ENCODE peak calls at places on chromosomes 7 and 10, in seven cellular contexts. One of them, this sample, is unnamed.

GRCh38 chr7:121126801-121127534 is 138.5 kb downstream of the CPED1 start:
- DNase-seq in cardiac fibroblast: peak
- DNase-seq in fibroblast of lung: peak
- DNase-seq in stimulated activated naive CD8-positive, alpha-beta T cell treated with anti-CD3 and anti-CD28 coated beads, Interleukin-15, Interleukin-2, amounts not matched to agents 100 U/mL and 50 U/mL, for 24 hours: no peak
- DNase-seq in NCI-H345: peak
- DNase-seq in NCI-H2081 treated with DMSO at 0.1 percent for 48 hours: peak
- DNase-seq in AG04450: no peak
- DNase-seq in this sample: no peak

GRCh38 chr7:150800576-150801241 is at the start of gene TMEM176A:
- DNase-seq in cardiac fibroblast: no peak
- DNase-seq in fibroblast of lung: no peak
- DNase-seq in stimulated activated naive CD8-positive, alpha-beta T cell treated with anti-CD3 and anti-CD28 coated beads, Interleukin-15, Interleukin-2, amounts not matched to agents 100 U/mL and 50 U/mL, for 24 hours: no peak
- DNase-seq in NCI-H345: no peak
- DNase-seq in NCI-H2081 treated with DMSO at 0.1 percent for 48 hours: no peak
- DNase-seq in AG04450: no peak
- DNase-seq in this sample: no peak

GRCh38 chr7:34191041-34191440 is 285.7 kb downstream of the BMPER start:
- DNase-seq in cardiac fibroblast: no peak
- DNase-seq in fibroblast of lung: no peak
- DNase-seq in stimulated activated naive CD8-positive, alpha-beta T cell treated with anti-CD3 and anti-CD28 coated beads, Interleukin-15, Interleukin-2, amounts not matched to agents 100 U/mL and 50 U/mL, for 24 hours: no peak
- DNase-seq in NCI-H345: no peak
- DNase-seq in NCI-H2081 treated with DMSO at 0.1 percent for 48 hours: no peak
- DNase-seq in AG04450: no peak
- DNase-seq in this sample: no peak

GRCh38 chr7:7861211-7861633 is 107.4 kb upstream of the GLCCI1 start:
- DNase-seq in cardiac fibroblast: peak
- DNase-seq in fibroblast of lung: peak
- DNase-seq in stimulated activated naive CD8-positive, alpha-beta T cell treated with anti-CD3 and anti-CD28 coated beads, Interleukin-15, Interleukin-2, amounts not matched to agents 100 U/mL and 50 U/mL, for 24 hours: no peak
- DNase-seq in NCI-H345: peak
- DNase-seq in NCI-H2081 treated with DMSO at 0.1 percent for 48 hours: peak
- DNase-seq in AG04450: peak
- DNase-seq in this sample: no peak

GRCh38 chr10:13788701-13789447 is 202.1 kb downstream of the PRPF18 start:
- DNase-seq in cardiac fibroblast: peak
- DNase-seq in fibroblast of lung: peak
- DNase-seq in stimulated activated naive CD8-positive, alpha-beta T cell treated with anti-CD3 and anti-CD28 coated beads, Interleukin-15, Interleukin-2, amounts not matched to agents 100 U/mL and 50 U/mL, for 24 hours: no peak
- DNase-seq in NCI-H345: no peak
- DNase-seq in NCI-H2081 treated with DMSO at 0.1 percent for 48 hours: no peak
- DNase-seq in AG04450: no peak
- DNase-seq in this sample: no peak

GRCh38 chr10:316390-316789 is 181.1 kb downstream of the ZMYND11 start:
- DNase-seq in cardiac fibroblast: no peak
- DNase-seq in fibroblast of lung: no peak
- DNase-seq in stimulated activated naive CD8-positive, alpha-beta T cell treated with anti-CD3 and anti-CD28 coated beads, Interleukin-15, Interleukin-2, amounts not matched to agents 100 U/mL and 50 U/mL, for 24 hours: no peak
- DNase-seq in NCI-H345: no peak
- DNase-seq in NCI-H2081 treated with DMSO at 0.1 percent for 48 hours: no peak
- DNase-seq in AG04450: no peak
- DNase-seq in this sample: no peak

GRCh38 chr10:76553700-76554470 is 1083.7 kb downstream of the KCNMA1 start:
- DNase-seq in cardiac fibroblast: no peak
- DNase-seq in fibroblast of lung: no peak
- DNase-seq in stimulated activated naive CD8-positive, alpha-beta T cell treated with anti-CD3 and anti-CD28 coated beads, Interleukin-15, Interleukin-2, amounts not matched to agents 100 U/mL and 50 U/mL, for 24 hours: no peak
- DNase-seq in NCI-H345: no peak
- DNase-seq in NCI-H2081 treated with DMSO at 0.1 percent for 48 hours: no peak
- DNase-seq in AG04450: no peak
- DNase-seq in this sample: no peak

GRCh38 chr10:50585921-50586739 is 37.6 kb downstream of the SGMS1 start:
- DNase-seq in cardiac fibroblast: peak
- DNase-seq in fibroblast of lung: peak
- DNase-seq in stimulated activated naive CD8-positive, alpha-beta T cell treated with anti-CD3 and anti-CD28 coated beads, Interleukin-15, Interleukin-2, amounts not matched to agents 100 U/mL and 50 U/mL, for 24 hours: no peak
- DNase-seq in NCI-H345: no peak
- DNase-seq in NCI-H2081 treated with DMSO at 0.1 percent for 48 hours: no peak
- DNase-seq in AG04450: no peak
- DNase-seq in this sample: no peak

GRCh38 chr10:113479346-113480080 is 73.3 kb upstream of the HABP2 start:
- DNase-seq in cardiac fibroblast: no peak
- DNase-seq in fibroblast of lung: no peak
- DNase-seq in stimulated activated naive CD8-positive, alpha-beta T cell treated with anti-CD3 and anti-CD28 coated beads, Interleukin-15, Interleukin-2, amounts not matched to agents 100 U/mL and 50 U/mL, for 24 hours: no peak
- DNase-seq in NCI-H345: no peak
- DNase-seq in NCI-H2081 treated with DMSO at 0.1 percent for 48 hours: no peak
- DNase-seq in AG04450: no peak
- DNase-seq in this sample: no peak

GRCh38 chr7:128827971-128828711 is 2.1 kb upstream of the FLNC start:
- DNase-seq in cardiac fibroblast: peak
- DNase-seq in fibroblast of lung: peak
- DNase-seq in stimulated activated naive CD8-positive, alpha-beta T cell treated with anti-CD3 and anti-CD28 coated beads, Interleukin-15, Interleukin-2, amounts not matched to agents 100 U/mL and 50 U/mL, for 24 hours: no peak
- DNase-seq in NCI-H345: no peak
- DNase-seq in NCI-H2081 treated with DMSO at 0.1 percent for 48 hours: no peak
- DNase-seq in AG04450: no peak
- DNase-seq in this sample: no peak

GRCh38 chr7:45155357-45155900 is 2.2 kb upstream of the RAMP3 start:
- DNase-seq in cardiac fibroblast: no peak
- DNase-seq in fibroblast of lung: no peak
- DNase-seq in stimulated activated naive CD8-positive, alpha-beta T cell treated with anti-CD3 and anti-CD28 coated beads, Interleukin-15, Interleukin-2, amounts not matched to agents 100 U/mL and 50 U/mL, for 24 hours: no peak
- DNase-seq in NCI-H345: no peak
- DNase-seq in NCI-H2081 treated with DMSO at 0.1 percent for 48 hours: no peak
- DNase-seq in AG04450: no peak
- DNase-seq in this sample: no peak

GRCh38 chr7:158710651-158711102 is 6.1 kb upstream of the NCAPG2 start:
- DNase-seq in cardiac fibroblast: peak
- DNase-seq in fibroblast of lung: peak
- DNase-seq in stimulated activated naive CD8-positive, alpha-beta T cell treated with anti-CD3 and anti-CD28 coated beads, Interleukin-15, Interleukin-2, amounts not matched to agents 100 U/mL and 50 U/mL, for 24 hours: no peak
- DNase-seq in NCI-H345: no peak
- DNase-seq in NCI-H2081 treated with DMSO at 0.1 percent for 48 hours: no peak
- DNase-seq in AG04450: no peak
- DNase-seq in this sample: no peak

GRCh38 chr10:91511549-91512330 is 101.6 kb downstream of the HECTD2 start:
- DNase-seq in cardiac fibroblast: peak
- DNase-seq in fibroblast of lung: peak
- DNase-seq in stimulated activated naive CD8-positive, alpha-beta T cell treated with anti-CD3 and anti-CD28 coated beads, Interleukin-15, Interleukin-2, amounts not matched to agents 100 U/mL and 50 U/mL, for 24 hours: no peak
- DNase-seq in NCI-H345: no peak
- DNase-seq in NCI-H2081 treated with DMSO at 0.1 percent for 48 hours: no peak
- DNase-seq in AG04450: peak
- DNase-seq in this sample: no peak

GRCh38 chr10:75544381-75544780 is 113.0 kb downstream of the LRMDA start:
- DNase-seq in cardiac fibroblast: peak
- DNase-seq in fibroblast of lung: peak
- DNase-seq in stimulated activated naive CD8-positive, alpha-beta T cell treated with anti-CD3 and anti-CD28 coated beads, Interleukin-15, Interleukin-2, amounts not matched to agents 100 U/mL and 50 U/mL, for 24 hours: no peak
- DNase-seq in NCI-H345: no peak
- DNase-seq in NCI-H2081 treated with DMSO at 0.1 percent for 48 hours: no peak
- DNase-seq in AG04450: no peak
- DNase-seq in this sample: no peak

GRCh38 chr7:102810916-102811315 is 62.1 kb downstream of the FAM185A start:
- DNase-seq in cardiac fibroblast: no peak
- DNase-seq in fibroblast of lung: no peak
- DNase-seq in stimulated activated naive CD8-positive, alpha-beta T cell treated with anti-CD3 and anti-CD28 coated beads, Interleukin-15, Interleukin-2, amounts not matched to agents 100 U/mL and 50 U/mL, for 24 hours: no peak
- DNase-seq in NCI-H345: no peak
- DNase-seq in NCI-H2081 treated with DMSO at 0.1 percent for 48 hours: no peak
- DNase-seq in AG04450: no peak
- DNase-seq in this sample: no peak

GRCh38 chr10:125080984-125081383 is 79.4 kb downstream of the CTBP2 start:
- DNase-seq in cardiac fibroblast: no peak
- DNase-seq in fibroblast of lung: no peak
- DNase-seq in stimulated activated naive CD8-positive, alpha-beta T cell treated with anti-CD3 and anti-CD28 coated beads, Interleukin-15, Interleukin-2, amounts not matched to agents 100 U/mL and 50 U/mL, for 24 hours: no peak
- DNase-seq in NCI-H345: no peak
- DNase-seq in NCI-H2081 treated with DMSO at 0.1 percent for 48 hours: no peak
- DNase-seq in AG04450: no peak
- DNase-seq in this sample: no peak

GRCh38 chr7:39613577-39613976 is 9.8 kb upstream of the RALA start:
- DNase-seq in cardiac fibroblast: peak
- DNase-seq in fibroblast of lung: peak
- DNase-seq in stimulated activated naive CD8-positive, alpha-beta T cell treated with anti-CD3 and anti-CD28 coated beads, Interleukin-15, Interleukin-2, amounts not matched to agents 100 U/mL and 50 U/mL, for 24 hours: no peak
- DNase-seq in NCI-H345: no peak
- DNase-seq in NCI-H2081 treated with DMSO at 0.1 percent for 48 hours: no peak
- DNase-seq in AG04450: no peak
- DNase-seq in this sample: no peak

GRCh38 chr10:63683223-63683622 is 162.0 kb downstream of the REEP3 start:
- DNase-seq in cardiac fibroblast: no peak
- DNase-seq in fibroblast of lung: no peak
- DNase-seq in stimulated activated naive CD8-positive, alpha-beta T cell treated with anti-CD3 and anti-CD28 coated beads, Interleukin-15, Interleukin-2, amounts not matched to agents 100 U/mL and 50 U/mL, for 24 hours: no peak
- DNase-seq in NCI-H345: no peak
- DNase-seq in NCI-H2081 treated with DMSO at 0.1 percent for 48 hours: no peak
- DNase-seq in AG04450: no peak
- DNase-seq in this sample: no peak

GRCh38 chr10:106942035-106942662 is 222.4 kb downstream of the SORCS1 start:
- DNase-seq in cardiac fibroblast: no peak
- DNase-seq in fibroblast of lung: no peak
- DNase-seq in stimulated activated naive CD8-positive, alpha-beta T cell treated with anti-CD3 and anti-CD28 coated beads, Interleukin-15, Interleukin-2, amounts not matched to agents 100 U/mL and 50 U/mL, for 24 hours: no peak
- DNase-seq in NCI-H345: no peak
- DNase-seq in NCI-H2081 treated with DMSO at 0.1 percent for 48 hours: no peak
- DNase-seq in AG04450: no peak
- DNase-seq in this sample: no peak

GRCh38 chr7:156147771-156148504 is 335.7 kb upstream of the SHH start:
- DNase-seq in cardiac fibroblast: no peak
- DNase-seq in fibroblast of lung: no peak
- DNase-seq in stimulated activated naive CD8-positive, alpha-beta T cell treated with anti-CD3 and anti-CD28 coated beads, Interleukin-15, Interleukin-2, amounts not matched to agents 100 U/mL and 50 U/mL, for 24 hours: no peak
- DNase-seq in NCI-H345: no peak
- DNase-seq in NCI-H2081 treated with DMSO at 0.1 percent for 48 hours: no peak
- DNase-seq in AG04450: no peak
- DNase-seq in this sample: no peak

GRCh38 chr10:75070478-75071163 is 40.8 kb upstream of the SAMD8 start:
- DNase-seq in cardiac fibroblast: no peak
- DNase-seq in fibroblast of lung: no peak
- DNase-seq in stimulated activated naive CD8-positive, alpha-beta T cell treated with anti-CD3 and anti-CD28 coated beads, Interleukin-15, Interleukin-2, amounts not matched to agents 100 U/mL and 50 U/mL, for 24 hours: no peak
- DNase-seq in NCI-H345: no peak
- DNase-seq in NCI-H2081 treated with DMSO at 0.1 percent for 48 hours: no peak
- DNase-seq in AG04450: no peak
- DNase-seq in this sample: no peak

GRCh38 chr10:3570855-3571266 is 214.1 kb downstream of the KLF6 start:
- DNase-seq in cardiac fibroblast: no peak
- DNase-seq in fibroblast of lung: peak
- DNase-seq in stimulated activated naive CD8-positive, alpha-beta T cell treated with anti-CD3 and anti-CD28 coated beads, Interleukin-15, Interleukin-2, amounts not matched to agents 100 U/mL and 50 U/mL, for 24 hours: no peak
- DNase-seq in NCI-H345: no peak
- DNase-seq in NCI-H2081 treated with DMSO at 0.1 percent for 48 hours: no peak
- DNase-seq in AG04450: no peak
- DNase-seq in this sample: no peak

GRCh38 chr10:17428616-17429097 is 25.7 kb downstream of the ST8SIA6 start:
- DNase-seq in cardiac fibroblast: no peak
- DNase-seq in fibroblast of lung: no peak
- DNase-seq in stimulated activated naive CD8-positive, alpha-beta T cell treated with anti-CD3 and anti-CD28 coated beads, Interleukin-15, Interleukin-2, amounts not matched to agents 100 U/mL and 50 U/mL, for 24 hours: peak
- DNase-seq in NCI-H345: no peak
- DNase-seq in NCI-H2081 treated with DMSO at 0.1 percent for 48 hours: no peak
- DNase-seq in AG04450: no peak
- DNase-seq in this sample: no peak

GRCh38 chr7:84193787-84194186 is 802 bp downstream of the SEMA3A start:
- DNase-seq in cardiac fibroblast: no peak
- DNase-seq in fibroblast of lung: peak
- DNase-seq in stimulated activated naive CD8-positive, alpha-beta T cell treated with anti-CD3 and anti-CD28 coated beads, Interleukin-15, Interleukin-2, amounts not matched to agents 100 U/mL and 50 U/mL, for 24 hours: no peak
- DNase-seq in NCI-H345: no peak
- DNase-seq in NCI-H2081 treated with DMSO at 0.1 percent for 48 hours: no peak
- DNase-seq in AG04450: no peak
- DNase-seq in this sample: no peak

GRCh38 chr10:46090258-46090812 is 44.3 kb upstream of the MSMB start:
- DNase-seq in cardiac fibroblast: no peak
- DNase-seq in fibroblast of lung: no peak
- DNase-seq in stimulated activated naive CD8-positive, alpha-beta T cell treated with anti-CD3 and anti-CD28 coated beads, Interleukin-15, Interleukin-2, amounts not matched to agents 100 U/mL and 50 U/mL, for 24 hours: no peak
- DNase-seq in NCI-H345: no peak
- DNase-seq in NCI-H2081 treated with DMSO at 0.1 percent for 48 hours: no peak
- DNase-seq in AG04450: no peak
- DNase-seq in this sample: no peak

GRCh38 chr7:69395072-69395714 is 203.1 kb upstream of the AUTS2 start:
- DNase-seq in cardiac fibroblast: no peak
- DNase-seq in fibroblast of lung: peak
- DNase-seq in stimulated activated naive CD8-positive, alpha-beta T cell treated with anti-CD3 and anti-CD28 coated beads, Interleukin-15, Interleukin-2, amounts not matched to agents 100 U/mL and 50 U/mL, for 24 hours: no peak
- DNase-seq in NCI-H345: no peak
- DNase-seq in NCI-H2081 treated with DMSO at 0.1 percent for 48 hours: no peak
- DNase-seq in AG04450: no peak
- DNase-seq in this sample: no peak

GRCh38 chr10:38159007-38159406 is 64.9 kb downstream of the ZNF37A start:
- DNase-seq in cardiac fibroblast: no peak
- DNase-seq in fibroblast of lung: no peak
- DNase-seq in stimulated activated naive CD8-positive, alpha-beta T cell treated with anti-CD3 and anti-CD28 coated beads, Interleukin-15, Interleukin-2, amounts not matched to agents 100 U/mL and 50 U/mL, for 24 hours: no peak
- DNase-seq in NCI-H345: no peak
- DNase-seq in NCI-H2081 treated with DMSO at 0.1 percent for 48 hours: no peak
- DNase-seq in AG04450: no peak
- DNase-seq in this sample: no peak

GRCh38 chr7:16028103-16028502 is 341.6 kb upstream of the MEOX2 start:
- DNase-seq in cardiac fibroblast: peak
- DNase-seq in fibroblast of lung: peak
- DNase-seq in stimulated activated naive CD8-positive, alpha-beta T cell treated with anti-CD3 and anti-CD28 coated beads, Interleukin-15, Interleukin-2, amounts not matched to agents 100 U/mL and 50 U/mL, for 24 hours: no peak
- DNase-seq in NCI-H345: no peak
- DNase-seq in NCI-H2081 treated with DMSO at 0.1 percent for 48 hours: no peak
- DNase-seq in AG04450: peak
- DNase-seq in this sample: no peak

GRCh38 chr10:31694929-31695837 is 233.4 kb downstream of the ARHGAP12 start:
- DNase-seq in cardiac fibroblast: peak
- DNase-seq in fibroblast of lung: peak
- DNase-seq in stimulated activated naive CD8-positive, alpha-beta T cell treated with anti-CD3 and anti-CD28 coated beads, Interleukin-15, Interleukin-2, amounts not matched to agents 100 U/mL and 50 U/mL, for 24 hours: no peak
- DNase-seq in NCI-H345: no peak
- DNase-seq in NCI-H2081 treated with DMSO at 0.1 percent for 48 hours: no peak
- DNase-seq in AG04450: no peak
- DNase-seq in this sample: no peak

GRCh38 chr10:99123851-99124250 is 111.8 kb downstream of the HPSE2 start:
- DNase-seq in cardiac fibroblast: no peak
- DNase-seq in fibroblast of lung: no peak
- DNase-seq in stimulated activated naive CD8-positive, alpha-beta T cell treated with anti-CD3 and anti-CD28 coated beads, Interleukin-15, Interleukin-2, amounts not matched to agents 100 U/mL and 50 U/mL, for 24 hours: no peak
- DNase-seq in NCI-H345: no peak
- DNase-seq in NCI-H2081 treated with DMSO at 0.1 percent for 48 hours: no peak
- DNase-seq in AG04450: no peak
- DNase-seq in this sample: no peak